ENCODE peak calls at places on chromosomes 1 and 21, in five cellular contexts. One of them, this sample, is unnamed.

GRCh38 chr1:32954183-32954582 is 10.4 kb downstream of the RNF19B start:
- DNase-seq in endothelial cell: no peak
- DNase-seq in epithelial cell of proximal tubule: no peak
- DNase-seq in AML-193: no peak
- DNase-seq in Kasumi-1: no peak
- DNase-seq in this sample: no peak

GRCh38 chr1:65992160-65993046 is 199.7 kb downstream of the PDE4B start:
- DNase-seq in endothelial cell: no peak
- DNase-seq in epithelial cell of proximal tubule: no peak
- DNase-seq in AML-193: no peak
- DNase-seq in Kasumi-1: no peak
- DNase-seq in this sample: no peak

GRCh38 chr1:183368213-183369108 is 49.7 kb downstream of the NMNAT2 start:
- DNase-seq in endothelial cell: no peak
- DNase-seq in epithelial cell of proximal tubule: peak
- DNase-seq in AML-193: no peak
- DNase-seq in Kasumi-1: no peak
- DNase-seq in this sample: no peak

GRCh38 chr1:25687221-25688017 is 70.8 kb downstream of the MAN1C1 start:
- DNase-seq in endothelial cell: no peak
- DNase-seq in epithelial cell of proximal tubule: no peak
- DNase-seq in AML-193: no peak
- DNase-seq in Kasumi-1: no peak
- DNase-seq in this sample: no peak

GRCh38 chr1:67856921-67857320 is 23.7 kb upstream of the GNG12 start:
- DNase-seq in endothelial cell: no peak
- DNase-seq in epithelial cell of proximal tubule: no peak
- DNase-seq in AML-193: no peak
- DNase-seq in Kasumi-1: no peak
- DNase-seq in this sample: no peak

GRCh38 chr1:235558783-235559182 is 54.5 kb upstream of the B3GALNT2 start:
- DNase-seq in endothelial cell: no peak
- DNase-seq in epithelial cell of proximal tubule: no peak
- DNase-seq in AML-193: no peak
- DNase-seq in Kasumi-1: no peak
- DNase-seq in this sample: no peak

GRCh38 chr1:78334952-78335351 is 155.8 kb upstream of the PTGFR start:
- DNase-seq in endothelial cell: no peak
- DNase-seq in epithelial cell of proximal tubule: no peak
- DNase-seq in AML-193: no peak
- DNase-seq in Kasumi-1: no peak
- DNase-seq in this sample: no peak

GRCh38 chr1:21670956-21671902 is 2.1 kb upstream of the RAP1GAP start:
- DNase-seq in endothelial cell: no peak
- DNase-seq in epithelial cell of proximal tubule: no peak
- DNase-seq in AML-193: no peak
- DNase-seq in Kasumi-1: no peak
- DNase-seq in this sample: no peak

GRCh38 chr1:152942161-152942560 is 4.8 kb upstream of the SPRR5 start:
- DNase-seq in endothelial cell: no peak
- DNase-seq in epithelial cell of proximal tubule: no peak
- DNase-seq in AML-193: no peak
- DNase-seq in Kasumi-1: no peak
- DNase-seq in this sample: no peak

GRCh38 chr1:50666849-50667248 is 243.6 kb upstream of the DMRTA2 start:
- DNase-seq in endothelial cell: no peak
- DNase-seq in epithelial cell of proximal tubule: no peak
- DNase-seq in AML-193: no peak
- DNase-seq in Kasumi-1: no peak
- DNase-seq in this sample: no peak

GRCh38 chr21:31394309-31394708 is 50.2 kb upstream of the TIAM1 start:
- DNase-seq in endothelial cell: no peak
- DNase-seq in epithelial cell of proximal tubule: no peak
- DNase-seq in AML-193: no peak
- DNase-seq in Kasumi-1: no peak
- DNase-seq in this sample: no peak

GRCh38 chr1:229217716-229218115 is 53.2 kb upstream of the RAB4A start:
- DNase-seq in endothelial cell: no peak
- DNase-seq in epithelial cell of proximal tubule: no peak
- DNase-seq in AML-193: no peak
- DNase-seq in Kasumi-1: no peak
- DNase-seq in this sample: no peak

GRCh38 chr1:178532392-178532791 is 19.5 kb downstream of the TEX35 start:
- DNase-seq in endothelial cell: peak
- DNase-seq in epithelial cell of proximal tubule: no peak
- DNase-seq in AML-193: peak
- DNase-seq in Kasumi-1: peak
- DNase-seq in this sample: peak

GRCh38 chr1:211735208-211736170 is 60.1 kb upstream of the NEK2 start:
- DNase-seq in endothelial cell: no peak
- DNase-seq in epithelial cell of proximal tubule: peak
- DNase-seq in AML-193: no peak
- DNase-seq in Kasumi-1: no peak
- DNase-seq in this sample: no peak

GRCh38 chr1:85445906-85446305 is 19.1 kb downstream of the DDAH1 start:
- DNase-seq in endothelial cell: no peak
- DNase-seq in epithelial cell of proximal tubule: no peak
- DNase-seq in AML-193: no peak
- DNase-seq in Kasumi-1: no peak
- DNase-seq in this sample: no peak

GRCh38 chr1:83102630-83103071 is 896.3 kb downstream of the TTLL7 start:
- DNase-seq in endothelial cell: no peak
- DNase-seq in epithelial cell of proximal tubule: no peak
- DNase-seq in AML-193: no peak
- DNase-seq in Kasumi-1: no peak
- DNase-seq in this sample: no peak

GRCh38 chr1:2956571-2956970 is 64.7 kb upstream of the ACTRT2 start:
- DNase-seq in endothelial cell: no peak
- DNase-seq in epithelial cell of proximal tubule: no peak
- DNase-seq in AML-193: no peak
- DNase-seq in Kasumi-1: no peak
- DNase-seq in this sample: peak

GRCh38 chr1:56550132-56550531 is 29.2 kb downstream of the PLPP3 start:
- DNase-seq in endothelial cell: no peak
- DNase-seq in epithelial cell of proximal tubule: no peak
- DNase-seq in AML-193: no peak
- DNase-seq in Kasumi-1: no peak
- DNase-seq in this sample: no peak

GRCh38 chr1:46432781-46433327 is 38.7 kb downstream of the FAAH start:
- DNase-seq in endothelial cell: no peak
- DNase-seq in epithelial cell of proximal tubule: no peak
- DNase-seq in AML-193: no peak
- DNase-seq in Kasumi-1: no peak
- DNase-seq in this sample: no peak

This sample was measured in KG1.